ENCODE peak calls at places on chromosomes 11 and 22, in four cellular contexts. One of them, this sample, is unnamed.

GRCh38 chr22:43521716-43522115 is 109.9 kb downstream of the MPPED1 start:
- DNase-seq in B cell: no peak
- DNase-seq in stimulated activated effector memory CD8-positive, alpha-beta T cell treated with anti-CD3 and anti-CD28 coated beads, Interleukin-12 subunit alpha, Interleukin-12 subunit beta, amount 100 ng/mL, for 72 hours: no peak
- DNase-seq in body of pancreas: no peak
- DNase-seq in this sample: no peak

GRCh38 chr11:103086461-103086860 is 5.5 kb downstream of the DCUN1D5 start:
- DNase-seq in B cell: no peak
- DNase-seq in stimulated activated effector memory CD8-positive, alpha-beta T cell treated with anti-CD3 and anti-CD28 coated beads, Interleukin-12 subunit alpha, Interleukin-12 subunit beta, amount 100 ng/mL, for 72 hours: no peak
- DNase-seq in body of pancreas: no peak
- DNase-seq in this sample: no peak

GRCh38 chr11:1360835-1361357 is 28.8 kb upstream of the BRSK2 start:
- DNase-seq in B cell: no peak
- DNase-seq in stimulated activated effector memory CD8-positive, alpha-beta T cell treated with anti-CD3 and anti-CD28 coated beads, Interleukin-12 subunit alpha, Interleukin-12 subunit beta, amount 100 ng/mL, for 72 hours: no peak
- DNase-seq in body of pancreas: no peak
- DNase-seq in this sample: no peak

GRCh38 chr22:48478529-48479265 is 1349.0 kb downstream of the BRD1 start:
- DNase-seq in B cell: no peak
- DNase-seq in stimulated activated effector memory CD8-positive, alpha-beta T cell treated with anti-CD3 and anti-CD28 coated beads, Interleukin-12 subunit alpha, Interleukin-12 subunit beta, amount 100 ng/mL, for 72 hours: no peak
- DNase-seq in body of pancreas: no peak
- DNase-seq in this sample: no peak

GRCh38 chr22:46922037-46922436 is 159.6 kb downstream of the TBC1D22A start:
- DNase-seq in B cell: no peak
- DNase-seq in stimulated activated effector memory CD8-positive, alpha-beta T cell treated with anti-CD3 and anti-CD28 coated beads, Interleukin-12 subunit alpha, Interleukin-12 subunit beta, amount 100 ng/mL, for 72 hours: no peak
- DNase-seq in body of pancreas: no peak
- DNase-seq in this sample: no peak

GRCh38 chr11:60504219-60504618 is 11.0 kb upstream of the MS4A13 start:
- DNase-seq in B cell: no peak
- DNase-seq in stimulated activated effector memory CD8-positive, alpha-beta T cell treated with anti-CD3 and anti-CD28 coated beads, Interleukin-12 subunit alpha, Interleukin-12 subunit beta, amount 100 ng/mL, for 72 hours: no peak
- DNase-seq in body of pancreas: no peak
- DNase-seq in this sample: no peak

GRCh38 chr11:111999111-111999510 is 26.1 kb upstream of the DLAT start:
- DNase-seq in B cell: no peak
- DNase-seq in stimulated activated effector memory CD8-positive, alpha-beta T cell treated with anti-CD3 and anti-CD28 coated beads, Interleukin-12 subunit alpha, Interleukin-12 subunit beta, amount 100 ng/mL, for 72 hours: no peak
- DNase-seq in body of pancreas: no peak
- DNase-seq in this sample: no peak

GRCh38 chr11:50267851-50268250 is 235.2 kb downstream of the OR4C45 start:
- DNase-seq in B cell: no peak
- DNase-seq in stimulated activated effector memory CD8-positive, alpha-beta T cell treated with anti-CD3 and anti-CD28 coated beads, Interleukin-12 subunit alpha, Interleukin-12 subunit beta, amount 100 ng/mL, for 72 hours: no peak
- DNase-seq in body of pancreas: no peak
- DNase-seq in this sample: no peak

GRCh38 chr11:125141686-125142535 is 22.6 kb upstream of the PKNOX2 start:
- DNase-seq in B cell: peak; percentile 76
- DNase-seq in stimulated activated effector memory CD8-positive, alpha-beta T cell treated with anti-CD3 and anti-CD28 coated beads, Interleukin-12 subunit alpha, Interleukin-12 subunit beta, amount 100 ng/mL, for 72 hours: peak; percentile 82
- DNase-seq in body of pancreas: peak; percentile 17
- DNase-seq in this sample: peak; percentile 38

GRCh38 chr22:22576244-22576988 is 17.4 kb upstream of the PRAME start:
- DNase-seq in B cell: peak; percentile 43
- DNase-seq in stimulated activated effector memory CD8-positive, alpha-beta T cell treated with anti-CD3 and anti-CD28 coated beads, Interleukin-12 subunit alpha, Interleukin-12 subunit beta, amount 100 ng/mL, for 72 hours: no peak
- DNase-seq in body of pancreas: peak; percentile 30
- DNase-seq in this sample: no peak

GRCh38 chr22:20142711-20143621 is 7.9 kb downstream of the CCDC188 start:
- DNase-seq in B cell: no peak
- DNase-seq in stimulated activated effector memory CD8-positive, alpha-beta T cell treated with anti-CD3 and anti-CD28 coated beads, Interleukin-12 subunit alpha, Interleukin-12 subunit beta, amount 100 ng/mL, for 72 hours: no peak
- DNase-seq in body of pancreas: no peak
- DNase-seq in this sample: no peak

GRCh38 chr11:67640021-67640757 is 626 bp upstream of the TBX10 start:
- DNase-seq in B cell: peak; percentile 77
- DNase-seq in stimulated activated effector memory CD8-positive, alpha-beta T cell treated with anti-CD3 and anti-CD28 coated beads, Interleukin-12 subunit alpha, Interleukin-12 subunit beta, amount 100 ng/mL, for 72 hours: no peak
- DNase-seq in body of pancreas: peak; percentile 79
- DNase-seq in this sample: no peak

GRCh38 chr11:115256326-115257197 is 247.7 kb downstream of the CADM1 start:
- DNase-seq in B cell: no peak
- DNase-seq in stimulated activated effector memory CD8-positive, alpha-beta T cell treated with anti-CD3 and anti-CD28 coated beads, Interleukin-12 subunit alpha, Interleukin-12 subunit beta, amount 100 ng/mL, for 72 hours: peak; percentile 54
- DNase-seq in body of pancreas: no peak
- DNase-seq in this sample: peak; percentile 8

GRCh38 chr11:43955381-43956118 is 13.1 kb downstream of the C11orf96 start:
- DNase-seq in B cell: no peak
- DNase-seq in stimulated activated effector memory CD8-positive, alpha-beta T cell treated with anti-CD3 and anti-CD28 coated beads, Interleukin-12 subunit alpha, Interleukin-12 subunit beta, amount 100 ng/mL, for 72 hours: no peak
- DNase-seq in body of pancreas: no peak
- DNase-seq in this sample: no peak

GRCh38 chr11:34468209-34468841 is 29.6 kb downstream of the CAT start:
- DNase-seq in B cell: no peak
- DNase-seq in stimulated activated effector memory CD8-positive, alpha-beta T cell treated with anti-CD3 and anti-CD28 coated beads, Interleukin-12 subunit alpha, Interleukin-12 subunit beta, amount 100 ng/mL, for 72 hours: peak; percentile 61
- DNase-seq in body of pancreas: peak; percentile 38
- DNase-seq in this sample: peak; percentile 14

GRCh38 chr11:35364101-35364780 is 55.1 kb downstream of the SLC1A2 start:
- DNase-seq in B cell: no peak
- DNase-seq in stimulated activated effector memory CD8-positive, alpha-beta T cell treated with anti-CD3 and anti-CD28 coated beads, Interleukin-12 subunit alpha, Interleukin-12 subunit beta, amount 100 ng/mL, for 72 hours: no peak
- DNase-seq in body of pancreas: peak; percentile 86
- DNase-seq in this sample: no peak

GRCh38 chr11:66081505-66081904 is 11.4 kb downstream of the PACS1 start:
- DNase-seq in B cell: peak; percentile 83
- DNase-seq in stimulated activated effector memory CD8-positive, alpha-beta T cell treated with anti-CD3 and anti-CD28 coated beads, Interleukin-12 subunit alpha, Interleukin-12 subunit beta, amount 100 ng/mL, for 72 hours: peak; percentile 71
- DNase-seq in body of pancreas: peak; percentile 83
- DNase-seq in this sample: no peak

GRCh38 chr11:85299247-85299646 is 327.9 kb downstream of the DLG2 start:
- DNase-seq in B cell: no peak
- DNase-seq in stimulated activated effector memory CD8-positive, alpha-beta T cell treated with anti-CD3 and anti-CD28 coated beads, Interleukin-12 subunit alpha, Interleukin-12 subunit beta, amount 100 ng/mL, for 72 hours: no peak
- DNase-seq in body of pancreas: no peak
- DNase-seq in this sample: no peak

GRCh38 chr11:117300773-117301172 is 9.6 kb downstream of the BACE1-AS start:
- DNase-seq in B cell: no peak
- DNase-seq in stimulated activated effector memory CD8-positive, alpha-beta T cell treated with anti-CD3 and anti-CD28 coated beads, Interleukin-12 subunit alpha, Interleukin-12 subunit beta, amount 100 ng/mL, for 72 hours: no peak
- DNase-seq in body of pancreas: no peak
- DNase-seq in this sample: no peak

GRCh38 chr11:110174645-110175310 is 81.6 kb downstream of the ZC3H12C start:
- DNase-seq in B cell: no peak
- DNase-seq in stimulated activated effector memory CD8-positive, alpha-beta T cell treated with anti-CD3 and anti-CD28 coated beads, Interleukin-12 subunit alpha, Interleukin-12 subunit beta, amount 100 ng/mL, for 72 hours: peak; percentile 37
- DNase-seq in body of pancreas: no peak
- DNase-seq in this sample: no peak

GRCh38 chr11:65491614-65492386 is 7.0 kb upstream of the MALAT1 start:
- DNase-seq in B cell: no peak
- DNase-seq in stimulated activated effector memory CD8-positive, alpha-beta T cell treated with anti-CD3 and anti-CD28 coated beads, Interleukin-12 subunit alpha, Interleukin-12 subunit beta, amount 100 ng/mL, for 72 hours: no peak
- DNase-seq in body of pancreas: peak; percentile 89
- DNase-seq in this sample: no peak

GRCh38 chr22:49053574-49053973 is 774.1 kb downstream of the BRD1 start:
- DNase-seq in B cell: no peak
- DNase-seq in stimulated activated effector memory CD8-positive, alpha-beta T cell treated with anti-CD3 and anti-CD28 coated beads, Interleukin-12 subunit alpha, Interleukin-12 subunit beta, amount 100 ng/mL, for 72 hours: no peak
- DNase-seq in body of pancreas: no peak
- DNase-seq in this sample: no peak

GRCh38 chr11:130648601-130649000 is 200.2 kb downstream of the ADAMTS15 start:
- DNase-seq in B cell: no peak
- DNase-seq in stimulated activated effector memory CD8-positive, alpha-beta T cell treated with anti-CD3 and anti-CD28 coated beads, Interleukin-12 subunit alpha, Interleukin-12 subunit beta, amount 100 ng/mL, for 72 hours: no peak
- DNase-seq in body of pancreas: no peak
- DNase-seq in this sample: no peak

GRCh38 chr11:22115470-22116037 is 77.3 kb upstream of the ANO5 start:
- DNase-seq in B cell: no peak
- DNase-seq in stimulated activated effector memory CD8-positive, alpha-beta T cell treated with anti-CD3 and anti-CD28 coated beads, Interleukin-12 subunit alpha, Interleukin-12 subunit beta, amount 100 ng/mL, for 72 hours: no peak
- DNase-seq in body of pancreas: no peak
- DNase-seq in this sample: no peak

GRCh38 chr11:6617315-6617781 is 1.9 kb downstream of the TPP1 start:
- DNase-seq in B cell: no peak
- DNase-seq in stimulated activated effector memory CD8-positive, alpha-beta T cell treated with anti-CD3 and anti-CD28 coated beads, Interleukin-12 subunit alpha, Interleukin-12 subunit beta, amount 100 ng/mL, for 72 hours: no peak
- DNase-seq in body of pancreas: no peak
- DNase-seq in this sample: no peak